ENCODE peak calls at places on chromosomes 4 and X, in nine cellular contexts. U, M, C, W, A, Y, O, B and K are unnamed samples.

GRCh38 chrX:22660756-22661155 is 339.0 kb upstream of the DDX53 start:
- DNase-seq in U (no peak), M (no peak), C (no peak), W (no peak), A (no peak), Y (no peak), O (no peak), B (no peak), K (no peak)

GRCh38 chrX:153993079-153993478 is 20.5 kb downstream of the TMEM187 start:
- DNase-seq in U (no peak), M (no peak), C (no peak), W (no peak), A (no peak), Y (no peak), O (no peak), B (no peak), K (no peak)

GRCh38 chr4:21248336-21248735 is 548.1 kb downstream of the PACRGL start:
- DNase-seq in U (no peak), M (no peak), C (no peak), W (no peak), A (no peak), Y (no peak), O (no peak), B (no peak), K (no peak)

GRCh38 chrX:44651347-44651746 is 108.7 kb upstream of the FUNDC1 start:
- DNase-seq in U (no peak), M (no peak), C (no peak), W (no peak), A (no peak), Y (no peak), O (no peak), B (no peak), K (no peak)

GRCh38 chr4:53068755-53069154 is 206.6 kb downstream of the RASL11B start:
- DNase-seq in U (no peak), M (no peak), C (no peak), W (no peak), A (no peak), Y (no peak), O (no peak), B (no peak), K (no peak)

GRCh38 chrX:15680401-15680800 is 15.8 kb upstream of the CLTRN start:
- DNase-seq in U (no peak), M (no peak), C (no peak), W (no peak), A (no peak), Y (no peak), O (no peak), B (no peak), K (no peak)

GRCh38 chrX:105221374-105221773 is 880 bp upstream of the TEX13A start:
- DNase-seq in U (no peak), M (no peak), C (no peak), W (no peak), A (no peak), Y (no peak), O (no peak), B (no peak), K (no peak)

GRCh38 chr4:37822220-37822619 is 4.3 kb upstream of the PGM2 start:
- DNase-seq in U (no peak), M (no peak), C (no peak), W (no peak), A (no peak), Y (no peak), O (no peak), B (no peak), K (no peak)

GRCh38 chr4:77505275-77505957 is 100.2 kb upstream of the CXCL13 start:
- DNase-seq in U (no peak), M (peak; percentile 53), C (no peak), W (no peak), A (no peak), Y (no peak), O (no peak), B (no peak), K (no peak)

GRCh38 chr4:184383497-184384055 is 90.8 kb downstream of the IRF2 start:
- DNase-seq in U (no peak), M (no peak), C (no peak), W (no peak), A (peak; percentile 84), Y (no peak), O (no peak), B (no peak), K (peak; percentile 90)

GRCh38 chrX:152632445-152633097 is 5.1 kb upstream of the GABRQ start:
- DNase-seq in U (peak; percentile 31), M (peak; percentile 51), C (no peak), W (peak; percentile 31), A (no peak), Y (peak; percentile 30), O (peak; percentile 38), B (no peak), K (peak; percentile 9)

GRCh38 chr4:7815562-7815961 is 124.1 kb downstream of the AFAP1 start:
- DNase-seq in U (no peak), M (no peak), C (no peak), W (no peak), A (no peak), Y (no peak), O (no peak), B (no peak), K (no peak)

GRCh38 chr4:7430368-7430964 is 4.3 kb downstream of the PSAPL1 start:
- DNase-seq in U (no peak), M (no peak), C (no peak), W (no peak), A (no peak), Y (no peak), O (no peak), B (no peak), K (peak; percentile 69)

GRCh38 chr4:3765271-3766206 is 646 bp upstream of the ADRA2C start:
- DNase-seq in U (no peak), M (no peak), C (no peak), W (peak; percentile 61), A (no peak), Y (no peak), O (no peak), B (no peak), K (peak; percentile 34)

GRCh38 chr4:3489451-3489962 is 26.4 kb downstream of the DOK7 start:
- DNase-seq in U (no peak), M (no peak), C (no peak), W (no peak), A (no peak), Y (no peak), O (no peak), B (no peak), K (no peak)

GRCh38 chr4:169229571-169230028 is 41.2 kb downstream of the SH3RF1 start:
- DNase-seq in U (no peak), M (no peak), C (no peak), W (no peak), A (peak; percentile 61), Y (no peak), O (no peak), B (no peak), K (peak; percentile 88)

GRCh38 chr4:180909279-180909678 is 1333.9 kb upstream of the TENM3 start:
- DNase-seq in U (no peak), M (no peak), C (no peak), W (peak; percentile 1), A (no peak), Y (no peak), O (no peak), B (no peak), K (peak; percentile 16)